ENCODE peak calls at places on chromosomes 7 and 10, in ten cellular contexts. One of them, this sample, is unnamed. For H3K36me3 and H3K4me1, the result is how much of the 10 kb centered on the place peaks cover.

GRCh38 chr10:29239569-29240472 is 49.0 kb upstream of the LYZL1 start:
- DNase-seq in transverse colon: no peak
- DNase-seq in heart left ventricle: no peak
- DNase-seq in Peyer's patch: no peak
- DNase-seq in IMR-90: no peak
- DNase-seq in adrenal gland: peak
- DNase-seq in body of pancreas: no peak
- DNase-seq in ovary: no peak
- DNase-seq in upper lobe of left lung: no peak
- DNase-seq in stomach: no peak
- DNase-seq in this sample: no peak

GRCh38 chr10:45460235-45460878 is 86.3 kb downstream of the ALOX5 start:
- DNase-seq in IMR-90: no peak
- DNase-seq in transverse colon: peak
- DNase-seq in stomach: no peak
- DNase-seq in upper lobe of left lung: no peak
- DNase-seq in ovary: no peak
- DNase-seq in adrenal gland: no peak
- DNase-seq in body of pancreas: no peak
- DNase-seq in Peyer's patch: peak
- DNase-seq in heart left ventricle: no peak
- DNase-seq in this sample: no peak

GRCh38 chr10:11886138-11886474 is 63.0 kb downstream of the PROSER2 start:
- DNase-seq in adrenal gland: no peak
- DNase-seq in heart left ventricle: no peak
- DNase-seq in upper lobe of left lung: no peak
- DNase-seq in ovary: no peak
- DNase-seq in body of pancreas: no peak
- DNase-seq in transverse colon: no peak
- DNase-seq in stomach: no peak
- DNase-seq in IMR-90: no peak
- DNase-seq in Peyer's patch: no peak
- DNase-seq in this sample: no peak

GRCh38 chr7:28533731-28534531 is 121.6 kb downstream of the CREB5 start:
- DNase-seq in IMR-90: peak
- DNase-seq in upper lobe of left lung: peak
- DNase-seq in stomach: no peak
- DNase-seq in transverse colon: no peak
- DNase-seq in body of pancreas: no peak
- DNase-seq in heart left ventricle: peak
- DNase-seq in adrenal gland: no peak
- DNase-seq in ovary: peak
- DNase-seq in Peyer's patch: no peak
- DNase-seq in this sample: no peak

GRCh38 chr7:152564656-152565055 is 111.3 kb downstream of the XRCC2 start:
- DNase-seq in Peyer's patch: no peak
- DNase-seq in stomach: no peak
- DNase-seq in heart left ventricle: no peak
- DNase-seq in upper lobe of left lung: no peak
- DNase-seq in adrenal gland: no peak
- DNase-seq in body of pancreas: no peak
- DNase-seq in transverse colon: no peak
- DNase-seq in ovary: no peak
- DNase-seq in IMR-90: no peak
- DNase-seq in this sample: no peak

GRCh38 chr10:122258136-122259074 is 12.7 kb upstream of the BTBD16 start:
- DNase-seq in body of pancreas: no peak
- DNase-seq in ovary: no peak
- DNase-seq in Peyer's patch: no peak
- DNase-seq in transverse colon: no peak
- DNase-seq in IMR-90: peak
- DNase-seq in upper lobe of left lung: no peak
- DNase-seq in adrenal gland: no peak
- DNase-seq in heart left ventricle: no peak
- DNase-seq in stomach: no peak
- DNase-seq in this sample: no peak

GRCh38 chr7:26891400-26892355 is 27.3 kb upstream of the SKAP2 start:
- DNase-seq in heart left ventricle: no peak
- DNase-seq in transverse colon: no peak
- DNase-seq in Peyer's patch: no peak
- DNase-seq in IMR-90: peak
- DNase-seq in ovary: no peak
- DNase-seq in adrenal gland: no peak
- DNase-seq in upper lobe of left lung: no peak
- DNase-seq in body of pancreas: no peak
- DNase-seq in stomach: no peak
- DNase-seq in this sample: no peak

GRCh38 chr7:139619367-139619657 is 95.8 kb downstream of the CLEC2L start:
- DNase-seq in body of pancreas: no peak
- DNase-seq in transverse colon: no peak
- DNase-seq in Peyer's patch: no peak
- DNase-seq in upper lobe of left lung: no peak
- DNase-seq in IMR-90: peak
- DNase-seq in heart left ventricle: no peak
- DNase-seq in stomach: no peak
- DNase-seq in ovary: no peak
- DNase-seq in adrenal gland: no peak
- DNase-seq in this sample: no peak

GRCh38 chr7:130912910-130913720 is 179.1 kb upstream of the KLF14 start:
- DNase-seq in transverse colon: peak
- DNase-seq in ovary: peak
- DNase-seq in adrenal gland: peak
- DNase-seq in heart left ventricle: peak
- DNase-seq in Peyer's patch: peak
- DNase-seq in stomach: peak
- DNase-seq in upper lobe of left lung: no peak
- DNase-seq in IMR-90: peak
- DNase-seq in body of pancreas: no peak
- DNase-seq in this sample: peak

GRCh38 chr7:130909881-130910672 is 176.1 kb upstream of the KLF14 start:
- DNase-seq in heart left ventricle: no peak
- DNase-seq in body of pancreas: no peak
- DNase-seq in upper lobe of left lung: no peak
- DNase-seq in IMR-90: peak
- DNase-seq in stomach: no peak
- DNase-seq in adrenal gland: no peak
- DNase-seq in ovary: no peak
- DNase-seq in Peyer's patch: no peak
- DNase-seq in transverse colon: no peak
- DNase-seq in this sample: no peak

GRCh38 chr7:130910949-130911944 is 177.2 kb upstream of the KLF14 start:
- DNase-seq in heart left ventricle: no peak
- DNase-seq in upper lobe of left lung: no peak
- DNase-seq in stomach: no peak
- DNase-seq in IMR-90: peak
- DNase-seq in body of pancreas: no peak
- DNase-seq in adrenal gland: no peak
- DNase-seq in ovary: no peak
- DNase-seq in transverse colon: no peak
- DNase-seq in Peyer's patch: no peak
- DNase-seq in this sample: no peak

GRCh38 chr7:130913721-130914588 is 179.9 kb upstream of the KLF14 start:
- DNase-seq in IMR-90: no peak
- DNase-seq in transverse colon: no peak
- DNase-seq in upper lobe of left lung: no peak
- DNase-seq in stomach: no peak
- DNase-seq in ovary: no peak
- DNase-seq in heart left ventricle: no peak
- DNase-seq in Peyer's patch: no peak
- DNase-seq in body of pancreas: no peak
- DNase-seq in adrenal gland: no peak
- DNase-seq in this sample: no peak

DNA sequence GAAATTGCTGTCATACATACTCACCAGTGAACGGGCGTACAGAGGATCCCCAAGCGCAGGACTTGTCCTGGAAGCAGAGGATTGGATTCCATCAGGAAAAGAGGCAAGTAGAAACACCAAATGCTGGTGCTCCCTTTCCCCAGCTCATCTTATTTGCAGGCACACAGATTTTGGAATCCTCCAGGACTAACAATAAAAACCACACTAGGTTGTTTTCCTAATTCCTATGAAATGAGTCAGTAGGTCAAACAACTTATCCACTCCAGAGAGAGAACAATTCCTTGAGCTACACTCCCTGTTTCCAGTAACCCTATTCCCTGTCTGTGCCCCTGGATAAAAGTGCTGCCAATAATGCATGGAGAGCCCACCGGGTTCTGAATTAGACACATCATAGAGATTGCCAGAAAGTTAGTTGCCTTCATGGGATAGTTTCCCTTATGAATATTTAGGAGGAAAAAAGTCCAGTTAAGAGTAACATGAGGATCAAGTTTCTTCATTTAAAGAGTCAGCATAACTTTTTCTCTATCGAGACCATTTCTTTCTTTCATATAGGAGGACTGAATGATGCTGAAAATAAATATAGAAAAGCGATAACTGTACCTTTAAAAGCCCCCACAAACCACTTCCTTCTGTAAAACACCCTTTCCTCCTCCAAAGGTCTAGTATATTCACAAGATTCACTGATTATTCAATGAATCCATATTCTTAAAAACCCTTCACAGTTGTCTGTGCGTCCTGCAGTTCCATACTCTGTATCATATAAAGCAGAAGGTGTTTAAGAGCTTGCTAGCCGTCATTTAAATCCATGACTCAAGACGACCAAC is 178.3 kb upstream of the KLF14 start:
- DNase-seq in IMR-90: peak
- DNase-seq in heart left ventricle: no peak
- DNase-seq in ovary: peak
- DNase-seq in transverse colon: no peak
- DNase-seq in body of pancreas: no peak
- DNase-seq in upper lobe of left lung: no peak
- DNase-seq in stomach: no peak
- DNase-seq in Peyer's patch: no peak
- DNase-seq in adrenal gland: no peak
- DNase-seq in this sample: no peak
- TF ChIP-seq POLR2A in IMR-90: peak
- TF ChIP-seq POLR2A in heart left ventricle: no peak
- TF ChIP-seq POLR2A in ovary: no peak
- TF ChIP-seq POLR2A in transverse colon: no peak
- TF ChIP-seq POLR2A in body of pancreas: no peak
- TF ChIP-seq POLR2A in upper lobe of left lung: peak
- TF ChIP-seq POLR2A in stomach: no peak
- TF ChIP-seq POLR2A in Peyer's patch: no peak
- TF ChIP-seq POLR2A in adrenal gland: no peak
- TF ChIP-seq POLR2A in this sample: no peak

GRCh38 chr7:94400643-94401042 is 5.9 kb downstream of the COL1A2 start:
- DNase-seq in adrenal gland: no peak
- DNase-seq in heart left ventricle: no peak
- DNase-seq in Peyer's patch: no peak
- DNase-seq in body of pancreas: no peak
- DNase-seq in ovary: no peak
- DNase-seq in stomach: no peak
- DNase-seq in IMR-90: no peak
- DNase-seq in upper lobe of left lung: no peak
- DNase-seq in transverse colon: no peak
- DNase-seq in this sample: no peak

GRCh38 chr7:94401411-94401810 is 6.7 kb downstream of the COL1A2 start:
- DNase-seq in IMR-90: no peak
- DNase-seq in Peyer's patch: no peak
- DNase-seq in adrenal gland: no peak
- DNase-seq in upper lobe of left lung: no peak
- DNase-seq in heart left ventricle: no peak
- DNase-seq in body of pancreas: no peak
- DNase-seq in ovary: no peak
- DNase-seq in transverse colon: no peak
- DNase-seq in stomach: no peak
- DNase-seq in this sample: no peak

GRCh38 chr7:94409561-94409960 is 14.9 kb downstream of the COL1A2 start:
- DNase-seq in ovary: no peak
- DNase-seq in heart left ventricle: no peak
- DNase-seq in adrenal gland: no peak
- DNase-seq in stomach: no peak
- DNase-seq in Peyer's patch: no peak
- DNase-seq in transverse colon: no peak
- DNase-seq in IMR-90: no peak
- DNase-seq in body of pancreas: no peak
- DNase-seq in upper lobe of left lung: peak
- DNase-seq in this sample: no peak

GRCh38 chr7:94403546-94403945 is 8.9 kb downstream of the COL1A2 start:
- DNase-seq in body of pancreas: no peak
- DNase-seq in adrenal gland: no peak
- DNase-seq in upper lobe of left lung: no peak
- DNase-seq in transverse colon: no peak
- DNase-seq in IMR-90: no peak
- DNase-seq in stomach: no peak
- DNase-seq in Peyer's patch: no peak
- DNase-seq in ovary: no peak
- DNase-seq in heart left ventricle: no peak
- DNase-seq in this sample: no peak

DNA sequence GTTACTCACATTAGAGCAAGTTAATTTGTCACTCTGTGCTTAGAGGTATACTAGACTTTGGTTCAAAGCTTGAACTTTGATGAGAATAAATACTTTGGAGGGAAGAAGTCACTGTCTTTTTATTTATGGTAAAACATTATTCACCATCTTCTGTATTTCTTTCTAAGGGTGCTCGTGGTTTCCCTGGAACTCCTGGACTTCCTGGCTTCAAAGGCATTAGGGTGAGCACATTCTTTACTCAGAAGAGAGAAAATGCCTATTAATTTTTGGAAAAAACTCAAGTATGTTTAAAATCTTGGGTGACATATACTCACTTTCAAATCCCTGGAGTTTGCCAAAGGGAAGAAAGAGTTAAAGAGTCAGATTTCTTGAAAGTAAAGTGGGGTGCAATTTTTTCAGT is 10.8 kb downstream of the COL1A2 start:
- DNase-seq in transverse colon: no peak
- DNase-seq in ovary: no peak
- DNase-seq in Peyer's patch: no peak
- DNase-seq in upper lobe of left lung: no peak
- DNase-seq in adrenal gland: no peak
- DNase-seq in heart left ventricle: no peak
- DNase-seq in body of pancreas: no peak
- DNase-seq in stomach: no peak
- DNase-seq in IMR-90: no peak
- DNase-seq in this sample: no peak
- H3K36me3 ChIP-seq in transverse colon: under half
- H3K36me3 ChIP-seq in ovary: under half
- H3K36me3 ChIP-seq in Peyer's patch: under half
- H3K36me3 ChIP-seq in upper lobe of left lung: under half
- H3K36me3 ChIP-seq in adrenal gland: under half
- H3K36me3 ChIP-seq in heart left ventricle: under half
- H3K36me3 ChIP-seq in body of pancreas: under half
- H3K36me3 ChIP-seq in stomach: half or more
- H3K36me3 ChIP-seq in IMR-90: half or more
- H3K36me3 ChIP-seq in this sample: under half

DNA sequence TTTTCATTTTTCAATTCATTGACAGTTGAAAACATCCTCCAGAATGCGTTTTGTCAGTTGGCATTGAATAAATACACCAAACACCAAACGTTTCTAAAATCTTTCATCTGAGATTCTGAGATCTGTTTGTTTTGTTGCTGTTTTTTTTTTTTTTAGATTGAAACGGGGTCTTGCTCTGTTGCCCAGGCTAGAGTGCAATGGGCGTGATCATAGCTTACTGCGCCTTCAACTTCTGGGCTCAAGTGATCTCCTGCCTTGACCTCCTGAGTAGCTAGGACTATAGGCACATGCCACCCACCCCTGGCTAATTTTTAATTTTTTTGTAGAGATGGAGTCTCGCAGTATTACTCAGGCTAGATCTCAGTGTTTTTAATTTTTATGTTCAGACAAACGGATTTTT is 30.7 kb downstream of the ZRANB1 start:
- DNase-seq in IMR-90: no peak
- DNase-seq in stomach: no peak
- DNase-seq in transverse colon: no peak
- DNase-seq in adrenal gland: no peak
- DNase-seq in upper lobe of left lung: no peak
- DNase-seq in ovary: no peak
- DNase-seq in Peyer's patch: no peak
- DNase-seq in heart left ventricle: no peak
- DNase-seq in body of pancreas: no peak
- DNase-seq in this sample: no peak
- H3K4me1 ChIP-seq in IMR-90: under half
- H3K4me1 ChIP-seq in stomach: under half
- H3K4me1 ChIP-seq in transverse colon: under half
- H3K4me1 ChIP-seq in adrenal gland: under half
- H3K4me1 ChIP-seq in upper lobe of left lung: under half
- H3K4me1 ChIP-seq in ovary: under half
- H3K4me1 ChIP-seq in Peyer's patch: under half
- H3K4me1 ChIP-seq in heart left ventricle: under half
- H3K4me1 ChIP-seq in body of pancreas: under half
- H3K4me1 ChIP-seq in this sample: under half

DNA sequence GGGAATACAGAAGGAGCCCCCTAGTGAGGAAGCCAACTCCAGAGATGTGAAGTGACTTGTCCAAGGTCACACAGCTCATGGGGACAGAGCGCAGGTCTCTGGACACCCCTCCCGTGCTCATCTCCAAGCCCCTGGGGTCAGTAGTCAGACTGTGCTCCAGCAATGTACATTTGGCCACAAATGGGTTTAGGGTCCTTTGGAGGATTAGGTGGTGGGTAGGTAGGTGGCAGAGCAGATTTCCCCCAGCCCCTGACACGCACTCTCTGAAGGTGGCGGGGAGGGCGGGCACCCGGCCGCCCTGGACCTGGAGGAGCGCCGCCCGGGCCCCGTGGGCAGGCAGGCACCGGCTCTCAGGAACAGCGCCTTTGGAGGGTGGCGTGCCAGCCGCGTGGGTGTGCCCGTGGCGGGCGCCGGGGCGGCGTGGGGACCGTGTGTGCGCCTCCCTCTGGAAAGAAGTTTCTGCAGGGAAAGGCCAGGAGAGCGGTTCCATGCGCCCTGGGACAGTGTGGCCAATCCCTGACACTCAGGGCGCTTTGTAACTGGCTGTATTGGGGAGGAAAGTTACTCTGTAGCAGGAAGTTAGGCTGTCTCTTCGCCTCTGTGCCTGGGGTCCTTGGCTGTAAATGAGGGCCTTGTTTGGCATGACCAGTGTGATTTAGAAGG is 1.0 kb downstream of the WIPF3 start:
- DNase-seq in transverse colon: peak
- DNase-seq in heart left ventricle: peak
- DNase-seq in stomach: peak
- DNase-seq in IMR-90: no peak
- DNase-seq in upper lobe of left lung: peak
- DNase-seq in adrenal gland: peak
- DNase-seq in Peyer's patch: no peak
- DNase-seq in body of pancreas: peak
- DNase-seq in ovary: peak
- DNase-seq in this sample: no peak
- TF ChIP-seq POLR2A in transverse colon: no peak
- TF ChIP-seq POLR2A in heart left ventricle: no peak
- TF ChIP-seq POLR2A in stomach: no peak
- TF ChIP-seq POLR2A in IMR-90: no peak
- TF ChIP-seq POLR2A in upper lobe of left lung: no peak
- TF ChIP-seq POLR2A in adrenal gland: no peak
- TF ChIP-seq POLR2A in Peyer's patch: no peak
- TF ChIP-seq POLR2A in body of pancreas: no peak
- TF ChIP-seq POLR2A in ovary: no peak
- TF ChIP-seq POLR2A in this sample: no peak